ENCODE peak calls at places on chromosomes 6 and 20, in seven cellular contexts. T is GM23338, N is heart right ventricle, L is esophagus muscularis mucosa, H is aorta, B is NT2/D1, R is endodermal cell. J is an unnamed sample.

GRCh38 chr6:112216699-112217551 is 37.4 kb downstream of the LAMA4 start:
- DNase-seq in T (no peak), N (no peak), L (no peak), H (no peak), B (no peak), R (no peak), J (no peak)

GRCh38 chr6:22954749-22955385 is 385.5 kb downstream of the HDGFL1 start:
- DNase-seq in T (no peak), N (no peak), L (no peak), H (no peak), B (no peak), R (no peak), J (no peak)

GRCh38 chr6:79042088-79042798 is 35.8 kb downstream of the PHIP start:
- DNase-seq in T (no peak), N (no peak), L (no peak), H (no peak), B (no peak), R (no peak), J (no peak)

GRCh38 chr6:96899019-96899418 is 1.3 kb upstream of the NDUFAF4 start:
- DNase-seq in T (peak; percentile 68), N (no peak), L (no peak), H (no peak), B (no peak), R (no peak), J (no peak)

GRCh38 chr6:104754788-104755409 is 104.8 kb downstream of the HACE1 start:
- DNase-seq in T (no peak), N (no peak), L (no peak), H (no peak), B (no peak), R (no peak), J (no peak)

GRCh38 chr6:43021270-43022047 is at the start of gene RRP36:
- DNase-seq in T (peak; percentile 89), N (peak; percentile 85), L (peak; percentile 95), H (peak; percentile 96), B (no peak), R (peak; percentile 93), J (no peak)

GRCh38 chr20:40720826-40721225 is 31.8 kb upstream of the MAFB start:
- DNase-seq in T (no peak), N (no peak), L (no peak), H (no peak), B (no peak), R (no peak), J (no peak)

GRCh38 chr6:167566711-167567141 is 241.8 kb downstream of the TTLL2 start:
- DNase-seq in T (no peak), N (peak; percentile 33), L (no peak), H (no peak), B (no peak), R (peak; percentile 38), J (no peak)

GRCh38 chr6:41358503-41358902 is 23.1 kb downstream of the NCR2 start:
- DNase-seq in T (no peak), N (no peak), L (peak; percentile 55), H (no peak), B (no peak), R (no peak), J (no peak)

GRCh38 chr20:58342104-58342945 is 32.8 kb downstream of the RAB22A start:
- DNase-seq in T (no peak), N (no peak), L (no peak), H (no peak), B (no peak), R (no peak), J (no peak)

GRCh38 chr20:4949833-4950178 is 51.5 kb downstream of the SLC23A2 start:
- DNase-seq in T (peak; percentile 62), N (no peak), L (no peak), H (no peak), B (no peak), R (peak; percentile 56), J (no peak)

GRCh38 chr6:1904898-1905297 is 295.2 kb downstream of the FOXC1 start:
- DNase-seq in T (no peak), N (no peak), L (peak; percentile 60), H (no peak), B (no peak), R (no peak), J (no peak)

GRCh38 chr20:48538058-48538825 is 289.6 kb downstream of the PREX1 start:
- DNase-seq in T (peak; percentile 59), N (no peak), L (no peak), H (no peak), B (peak; percentile 91), R (peak; percentile 58), J (peak; percentile 11)

GRCh38 chr20:46367967-46368901 is 38.2 kb downstream of the ELMO2 start:
- DNase-seq in T (no peak), N (no peak), L (no peak), H (no peak), B (no peak), R (no peak), J (no peak)

GRCh38 chr6:145525038-145525437 is 210.3 kb downstream of the EPM2A start:
- DNase-seq in T (no peak), N (no peak), L (no peak), H (no peak), B (no peak), R (no peak), J (no peak)

GRCh38 chr6:79630883-79631799 is at the start of gene SH3BGRL2:
- DNase-seq in T (peak; percentile 93), N (peak; percentile 71), L (peak; percentile 92), H (peak; percentile 88), B (peak; percentile 35), R (peak; percentile 94), J (peak; percentile 29)

GRCh38 chr6:70413829-70414494 is 654 bp downstream of the FAM135A start:
- DNase-seq in T (peak; percentile 43), N (no peak), L (no peak), H (no peak), B (no peak), R (no peak), J (no peak)

GRCh38 chr6:7546832-7547714 is 5.6 kb downstream of the DSP start:
- DNase-seq in T (no peak), N (no peak), L (peak; percentile 78), H (no peak), B (no peak), R (peak; percentile 44), J (no peak)

GRCh38 chr6:148335582-148335981 is 7.1 kb upstream of the SASH1 start:
- DNase-seq in T (no peak), N (no peak), L (no peak), H (no peak), B (no peak), R (no peak), J (no peak)

GRCh38 chr6:75449625-75450206 is 43.9 kb downstream of the FILIP1 start:
- DNase-seq in T (no peak), N (no peak), L (no peak), H (no peak), B (no peak), R (no peak), J (no peak)

GRCh38 chr20:8876381-8876780 is 192.5 kb upstream of the PLCB4 start:
- DNase-seq in T (no peak), N (no peak), L (no peak), H (no peak), B (no peak), R (no peak), J (no peak)

GRCh38 chr6:4413073-4413472 is 277.7 kb upstream of the ECI2 start:
- DNase-seq in T (no peak), N (no peak), L (peak; percentile 66), H (no peak), B (no peak), R (no peak), J (no peak)

GRCh38 chr6:10384719-10385511 is 30.0 kb downstream of the TFAP2A start:
- DNase-seq in T (peak; percentile 43), N (no peak), L (no peak), H (no peak), B (no peak), R (no peak), J (no peak)

GRCh38 chr6:69622230-69622629 is 174.6 kb downstream of the LMBRD1 start:
- DNase-seq in T (no peak), N (no peak), L (no peak), H (no peak), B (no peak), R (peak; percentile 58), J (no peak)

GRCh38 chr6:133889557-133890301 is 816 bp downstream of the TCF21 start:
- DNase-seq in T (peak; percentile 63), N (peak; percentile 41), L (no peak), H (no peak), B (no peak), R (peak; percentile 84), J (no peak)

GRCh38 chr6:137494281-137494966 is at the start of gene OLIG3:
- DNase-seq in T (peak; percentile 89), N (no peak), L (peak; percentile 60), H (no peak), B (no peak), R (peak; percentile 78), J (no peak)

GRCh38 chr20:35478804-35479472 is 23.5 kb downstream of the CEP250 start:
- DNase-seq in T (peak; percentile 50), N (peak; percentile 17), L (no peak), H (no peak), B (peak; percentile 18), R (peak; percentile 85), J (peak; percentile 5)

DNA sequence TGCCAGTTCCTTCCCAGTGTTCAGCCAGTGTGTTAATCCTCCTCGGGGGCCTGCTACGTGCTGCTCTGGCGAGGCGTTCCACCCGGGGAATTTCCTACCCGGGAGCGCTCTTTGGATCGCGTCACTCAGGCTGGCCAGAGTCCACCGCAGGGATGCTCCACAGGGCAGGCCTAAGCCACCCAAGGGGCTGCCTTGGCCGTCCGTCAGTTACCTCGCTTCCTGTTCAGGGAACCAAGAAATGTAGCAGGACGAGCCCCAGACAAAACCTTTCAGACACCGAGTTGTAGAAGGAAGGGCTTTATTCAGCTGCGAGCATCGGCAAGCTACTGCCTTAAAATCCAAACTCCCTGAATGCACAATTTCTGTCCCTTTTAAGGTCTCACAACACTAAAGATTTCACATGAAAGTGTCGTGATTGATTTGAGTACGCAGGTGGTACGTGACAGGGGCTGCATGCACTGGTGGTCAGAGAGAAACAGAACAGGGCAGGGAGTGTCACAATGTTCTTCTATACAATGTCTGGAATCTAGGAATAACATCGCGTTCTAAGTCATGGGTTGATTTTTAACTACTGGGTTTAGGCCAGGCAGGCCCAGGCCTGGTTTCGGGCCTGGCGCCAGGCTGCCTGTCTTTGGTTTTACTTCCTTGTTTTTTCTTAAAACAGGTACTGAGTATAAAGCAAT is 15.7 kb upstream of the POU5F1 start:
- DNase-seq in T (no peak), N (peak; percentile 85), L (no peak), H (peak; percentile 80), B (no peak), R (no peak), J (no peak)
- H3K4me3 ChIP-seq in T (no peak overlapping the region), N (peak overlapping the region; percentile 27), L (peak overlapping the region; percentile 20), H (no peak overlapping the region), B (no peak overlapping the region), R (no peak overlapping the region), J (no peak overlapping the region)

GRCh38 chr6:135052939-135053338 is 1.7 kb downstream of the HBS1L start:
- DNase-seq in T (no peak), N (no peak), L (no peak), H (no peak), B (no peak), R (no peak), J (no peak)
- H3K4me3 ChIP-seq in T (peak overlapping the region; percentile 78), N (no peak overlapping the region), L (no peak overlapping the region), H (no peak overlapping the region), B (no peak overlapping the region), R (peak overlapping the region; percentile 95), J (no peak overlapping the region)

GRCh38 chr6:53436904-53437303 is 88.2 kb upstream of the ELOVL5 start:
- DNase-seq in T (no peak), N (no peak), L (no peak), H (no peak), B (no peak), R (no peak), J (no peak)
- H3K4me3 ChIP-seq in T (no peak overlapping the region), N (no peak overlapping the region), L (no peak overlapping the region), H (no peak overlapping the region), B (no peak overlapping the region), R (no peak overlapping the region), J (no peak overlapping the region)

GRCh38 chr6:36700071-36700811 is 2.6 kb downstream of the RAB44 start:
- DNase-seq in T (no peak), N (no peak), L (no peak), H (peak; percentile 12), B (no peak), R (no peak), J (no peak)
- H3K4me3 ChIP-seq in T (no peak overlapping the region), N (no peak overlapping the region), L (no peak overlapping the region), H (no peak overlapping the region), B (no peak overlapping the region), R (no peak overlapping the region), J (no peak overlapping the region)

J was measured in iPS DF 6.9.